ENCODE peak calls at places on chromosomes 3 and 15, in seven cellular contexts. F is CD4-positive, CD25-positive, alpha-beta regulatory T cell; B is hepatic stellate cell; U is naive thymus-derived CD8-positive, alpha-beta T cell; X is Right ventricle myocardium superior; T is Caki2; O is AG20443. J is an unnamed sample.

GRCh38 chr3:57696861-57697321 is 4.0 kb upstream of the DENND6A start:
- DNase-seq in O (peak), X (no peak), B (no peak), T (no peak), U (no peak), F (no peak), J (no peak)

GRCh38 chr3:20537234-20537633 is 351.2 kb upstream of the SGO1 start:
- DNase-seq in T (no peak), F (no peak), O (no peak), X (no peak), B (no peak), U (no peak), J (no peak)

GRCh38 chr3:58404396-58404795 is 29.2 kb downstream of the PDHB start:
- DNase-seq in B (peak), X (no peak), T (peak), U (no peak), F (no peak), O (peak), J (no peak)

GRCh38 chr3:36843065-36844051 is 79.0 kb upstream of the DCLK3 start:
- DNase-seq in F (peak), U (peak), B (peak), O (peak), X (no peak), T (no peak), J (peak)

GRCh38 chr15:48627260-48627969 is 18.1 kb downstream of the FBN1 start:
- DNase-seq in T (no peak), F (no peak), B (no peak), O (peak), U (no peak), X (no peak), J (no peak)

GRCh38 chr3:108124337-108125150 is 33.7 kb upstream of the CD47 start:
- DNase-seq in T (no peak), X (no peak), O (no peak), F (peak), B (no peak), U (peak), J (no peak)

GRCh38 chr15:66647358-66647757 is 54.7 kb upstream of the SMAD6 start:
- DNase-seq in F (no peak), X (peak), U (no peak), B (no peak), O (no peak), T (no peak), J (no peak)

GRCh38 chr15:101049282-101049681 is 130.1 kb downstream of the LRRK1 start:
- DNase-seq in O (no peak), F (no peak), B (no peak), T (no peak), X (no peak), U (no peak), J (no peak)

GRCh38 chr3:37945803-37946530 is 44.6 kb upstream of the VILL start:
- DNase-seq in U (no peak), B (peak), X (no peak), O (peak), T (peak), F (no peak), J (peak)